ENCODE peak calls at places on chromosome 19, in six cellular contexts. One of them, this sample, is unnamed.
A peak's percentile ranks its signal among the peaks of the same experiment; 100 is the strongest.

GRCh38 chr19:1725100-1726064 is 27.9 kb upstream of the ONECUT3 start:
- DNase-seq in AG04450: no peak
- DNase-seq in CD4-positive, CD25-positive, alpha-beta regulatory T cell: peak; percentile 64
- DNase-seq in fibroblast of pulmonary artery: peak; percentile 52
- DNase-seq in astrocyte of the cerebellum: no peak
- DNase-seq in kidney epithelial cell: no peak
- DNase-seq in this sample: no peak

GRCh38 chr19:53786744-53787143 is 37.4 kb downstream of the NLRP12 start:
- DNase-seq in AG04450: no peak
- DNase-seq in CD4-positive, CD25-positive, alpha-beta regulatory T cell: no peak
- DNase-seq in fibroblast of pulmonary artery: no peak
- DNase-seq in astrocyte of the cerebellum: no peak
- DNase-seq in kidney epithelial cell: no peak
- DNase-seq in this sample: no peak

GRCh38 chr19:16946951-16947940 is 58.4 kb downstream of the F2RL3 start:
- DNase-seq in AG04450: no peak
- DNase-seq in CD4-positive, CD25-positive, alpha-beta regulatory T cell: no peak
- DNase-seq in fibroblast of pulmonary artery: no peak
- DNase-seq in astrocyte of the cerebellum: no peak
- DNase-seq in kidney epithelial cell: no peak
- DNase-seq in this sample: no peak

GRCh38 chr19:46513461-46514236 is 18.0 kb upstream of the PNMA8B start:
- DNase-seq in AG04450: no peak
- DNase-seq in CD4-positive, CD25-positive, alpha-beta regulatory T cell: peak; percentile 73
- DNase-seq in fibroblast of pulmonary artery: peak; percentile 77
- DNase-seq in astrocyte of the cerebellum: peak; percentile 32
- DNase-seq in kidney epithelial cell: no peak
- DNase-seq in this sample: peak; percentile 52

GRCh38 chr19:397321-397720 is 11.6 kb downstream of the C2CD4C start:
- DNase-seq in AG04450: no peak
- DNase-seq in CD4-positive, CD25-positive, alpha-beta regulatory T cell: no peak
- DNase-seq in fibroblast of pulmonary artery: no peak
- DNase-seq in astrocyte of the cerebellum: no peak
- DNase-seq in kidney epithelial cell: no peak
- DNase-seq in this sample: no peak

GRCh38 chr19:43594710-43595604 is 977 bp downstream of the IRGQ start:
- DNase-seq in AG04450: no peak
- DNase-seq in CD4-positive, CD25-positive, alpha-beta regulatory T cell: peak; percentile 88
- DNase-seq in fibroblast of pulmonary artery: peak; percentile 76
- DNase-seq in astrocyte of the cerebellum: peak; percentile 24
- DNase-seq in kidney epithelial cell: peak; percentile 32
- DNase-seq in this sample: peak; percentile 71

GRCh38 chr19:30224689-30225606 is 147.2 kb upstream of the ZNF536 start:
- DNase-seq in AG04450: no peak
- DNase-seq in CD4-positive, CD25-positive, alpha-beta regulatory T cell: no peak
- DNase-seq in fibroblast of pulmonary artery: no peak
- DNase-seq in astrocyte of the cerebellum: no peak
- DNase-seq in kidney epithelial cell: no peak
- DNase-seq in this sample: no peak

GRCh38 chr19:44072543-44073401 is 813 bp downstream of the ZNF284 start:
- DNase-seq in AG04450: no peak
- DNase-seq in CD4-positive, CD25-positive, alpha-beta regulatory T cell: peak; percentile 7
- DNase-seq in fibroblast of pulmonary artery: peak; percentile 7
- DNase-seq in astrocyte of the cerebellum: no peak
- DNase-seq in kidney epithelial cell: no peak
- DNase-seq in this sample: no peak

GRCh38 chr19:42249769-42250168 is 5.2 kb downstream of the ERF start:
- DNase-seq in AG04450: no peak
- DNase-seq in CD4-positive, CD25-positive, alpha-beta regulatory T cell: no peak
- DNase-seq in fibroblast of pulmonary artery: no peak
- DNase-seq in astrocyte of the cerebellum: no peak
- DNase-seq in kidney epithelial cell: no peak
- DNase-seq in this sample: no peak

GRCh38 chr19:42249149-42249750 is 5.7 kb downstream of the ERF start:
- DNase-seq in AG04450: no peak
- DNase-seq in CD4-positive, CD25-positive, alpha-beta regulatory T cell: no peak
- DNase-seq in fibroblast of pulmonary artery: no peak
- DNase-seq in astrocyte of the cerebellum: no peak
- DNase-seq in kidney epithelial cell: no peak
- DNase-seq in this sample: no peak

GRCh38 chr19:42251572-42251990 is 3.3 kb downstream of the ERF start:
- DNase-seq in AG04450: no peak
- DNase-seq in CD4-positive, CD25-positive, alpha-beta regulatory T cell: no peak
- DNase-seq in fibroblast of pulmonary artery: no peak
- DNase-seq in astrocyte of the cerebellum: no peak
- DNase-seq in kidney epithelial cell: no peak
- DNase-seq in this sample: no peak

GRCh38 chr19:42250666-42251531 is 4.0 kb downstream of the ERF start:
- DNase-seq in AG04450: no peak
- DNase-seq in CD4-positive, CD25-positive, alpha-beta regulatory T cell: peak; percentile 35
- DNase-seq in fibroblast of pulmonary artery: peak; percentile 51
- DNase-seq in astrocyte of the cerebellum: no peak
- DNase-seq in kidney epithelial cell: no peak
- DNase-seq in this sample: no peak

DNA sequence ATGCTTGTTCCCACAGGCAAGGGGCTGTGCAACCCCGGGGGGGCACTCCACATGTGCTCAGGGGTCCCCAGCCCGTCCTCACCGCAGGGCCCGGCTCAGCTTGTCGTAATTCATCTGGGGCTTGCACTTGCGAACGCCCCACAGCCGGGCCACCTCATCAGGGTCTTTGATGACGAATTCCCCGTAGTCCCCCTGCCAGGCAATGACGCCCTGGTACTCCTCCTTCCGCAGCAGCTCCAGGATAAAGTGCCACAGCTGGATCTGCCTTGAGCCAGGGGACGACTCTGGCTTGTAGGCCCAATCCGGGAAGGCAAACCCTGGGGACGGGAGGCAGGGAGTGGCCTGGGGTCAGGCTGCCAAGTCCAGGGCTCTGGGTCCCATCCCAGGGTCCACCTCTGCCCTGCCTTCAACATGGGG is 4.7 kb downstream of the ERF start:
- DNase-seq in AG04450: no peak
- DNase-seq in CD4-positive, CD25-positive, alpha-beta regulatory T cell: no peak
- DNase-seq in fibroblast of pulmonary artery: no peak
- DNase-seq in astrocyte of the cerebellum: no peak
- DNase-seq in kidney epithelial cell: no peak
- DNase-seq in this sample: no peak
- H3K4me3 ChIP-seq in AG04450: no peak overlapping the region
- H3K4me3 ChIP-seq in CD4-positive, CD25-positive, alpha-beta regulatory T cell: no peak overlapping the region
- H3K4me3 ChIP-seq in fibroblast of pulmonary artery: peak overlapping the region; percentile 42
- H3K4me3 ChIP-seq in astrocyte of the cerebellum: peak overlapping the region; percentile 21
- H3K4me3 ChIP-seq in kidney epithelial cell: no peak overlapping the region
- H3K4me3 ChIP-seq in this sample: no peak overlapping the region

GRCh38 chr19:39506598-39506943 is 7.8 kb downstream of the DLL3 start:
- DNase-seq in AG04450: no peak
- DNase-seq in CD4-positive, CD25-positive, alpha-beta regulatory T cell: no peak
- DNase-seq in fibroblast of pulmonary artery: no peak
- DNase-seq in astrocyte of the cerebellum: no peak
- DNase-seq in kidney epithelial cell: no peak
- DNase-seq in this sample: no peak
- H3K4me3 ChIP-seq in AG04450: peak overlapping the region; percentile 60
- H3K4me3 ChIP-seq in CD4-positive, CD25-positive, alpha-beta regulatory T cell: no peak overlapping the region
- H3K4me3 ChIP-seq in fibroblast of pulmonary artery: no peak overlapping the region
- H3K4me3 ChIP-seq in astrocyte of the cerebellum: peak overlapping the region; percentile 59
- H3K4me3 ChIP-seq in kidney epithelial cell: no peak overlapping the region
- H3K4me3 ChIP-seq in this sample: no peak overlapping the region

GRCh38 chr19:40612831-40613668 is 11.9 kb downstream of the LTBP4 start:
- DNase-seq in AG04450: no peak
- DNase-seq in CD4-positive, CD25-positive, alpha-beta regulatory T cell: peak; percentile 70
- DNase-seq in fibroblast of pulmonary artery: peak; percentile 48
- DNase-seq in astrocyte of the cerebellum: no peak
- DNase-seq in kidney epithelial cell: no peak
- DNase-seq in this sample: no peak
- H3K4me3 ChIP-seq in AG04450: peak overlapping the region; percentile 88
- H3K4me3 ChIP-seq in CD4-positive, CD25-positive, alpha-beta regulatory T cell: peak overlapping the region; percentile 70
- H3K4me3 ChIP-seq in fibroblast of pulmonary artery: peak overlapping the region; percentile 92
- H3K4me3 ChIP-seq in astrocyte of the cerebellum: peak overlapping the region; percentile 54
- H3K4me3 ChIP-seq in kidney epithelial cell: peak overlapping the region; percentile 46
- H3K4me3 ChIP-seq in this sample: peak overlapping the region; percentile 83

DNA sequence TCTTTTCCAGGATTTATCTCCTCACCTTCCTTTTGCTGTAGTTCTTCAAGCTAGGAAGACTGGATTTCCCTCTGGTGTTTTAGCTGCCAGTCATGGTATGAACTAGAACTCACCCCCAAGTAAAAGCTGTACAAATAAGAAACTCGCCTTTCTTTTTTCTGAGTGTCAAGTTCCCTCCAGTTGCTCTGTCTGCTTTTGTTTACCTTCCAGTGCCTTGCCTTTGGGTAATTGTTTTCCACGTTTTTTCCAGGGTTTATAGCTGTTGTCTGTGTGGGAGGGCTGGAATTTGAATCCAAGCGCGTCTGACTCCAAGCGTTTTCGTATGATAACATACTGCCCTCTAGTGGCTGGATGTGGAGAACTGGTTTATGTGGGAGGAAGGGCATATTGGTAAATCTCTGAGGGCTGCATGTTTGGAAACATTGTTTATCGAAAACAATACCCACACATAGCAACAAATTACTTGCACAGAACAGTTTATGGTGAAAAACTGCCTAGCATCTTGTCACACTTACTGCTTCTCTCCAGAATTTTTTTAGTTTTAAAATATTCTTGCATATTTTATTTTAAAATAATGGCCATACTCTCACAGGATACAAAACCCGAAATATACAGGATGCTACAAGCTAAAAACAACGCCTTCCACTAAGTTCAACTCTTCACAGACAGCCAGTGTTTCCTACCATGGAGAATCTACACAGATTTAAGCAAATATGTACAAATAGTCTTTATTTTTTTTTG is 19.2 kb downstream of the RCN3 start:
- DNase-seq in AG04450: peak; percentile 86
- DNase-seq in CD4-positive, CD25-positive, alpha-beta regulatory T cell: peak; percentile 82
- DNase-seq in fibroblast of pulmonary artery: peak; percentile 95
- DNase-seq in astrocyte of the cerebellum: peak; percentile 86
- DNase-seq in kidney epithelial cell: peak; percentile 54
- DNase-seq in this sample: peak; percentile 80
- H3K4me3 ChIP-seq in AG04450: no peak overlapping the region
- H3K4me3 ChIP-seq in CD4-positive, CD25-positive, alpha-beta regulatory T cell: peak overlapping the region; percentile 65
- H3K4me3 ChIP-seq in fibroblast of pulmonary artery: no peak overlapping the region
- H3K4me3 ChIP-seq in astrocyte of the cerebellum: no peak overlapping the region
- H3K4me3 ChIP-seq in kidney epithelial cell: no peak overlapping the region
- H3K4me3 ChIP-seq in this sample: peak overlapping the region; percentile 12